ENCODE peak calls at places on chromosomes 1 and 21, in ten cellular contexts. Z is tibial artery, V is esophagus muscularis mucosa, I is HFFc6, U is fibroblast of lung, B is upper lobe of right lung, N is IMR-90, Y is cardiac muscle cell, Q is K562, D is kidney. X is an unnamed sample.
A peak's percentile ranks its signal among the peaks of the same experiment; 100 is the strongest.

GRCh38 chr21:44947930-44948331 is 8.1 kb downstream of the SLX9 start:
- DNase-seq in B (peak; percentile 73), I (no peak), Z (peak; percentile 93), N (no peak), Y (no peak), U (no peak), D (peak; percentile 78), V (no peak), Q (no peak), X (peak; percentile 48)

GRCh38 chr1:41045740-41046139 is 24.2 kb upstream of the SLFNL1 start:
- DNase-seq in U (peak; percentile 83), B (no peak), I (no peak), Y (peak; percentile 96), V (no peak), N (peak; percentile 38), Q (no peak), D (no peak), Z (peak; percentile 93), X (no peak)

GRCh38 chr1:59901770-59902388 is 24.7 kb downstream of the CYP2J2 start:
- DNase-seq in B (no peak), D (no peak), N (no peak), Z (no peak), Q (no peak), U (peak; percentile 17), V (peak; percentile 90), Y (no peak), I (peak; percentile 6), X (no peak)

GRCh38 chr1:204408074-204408507 is 3.5 kb downstream of the PPP1R15B start:
- DNase-seq in I (peak; percentile 22), Y (peak; percentile 86), Z (peak; percentile 85), V (peak; percentile 92), B (peak; percentile 76), U (peak; percentile 80), Q (peak; percentile 54), D (no peak), N (peak; percentile 74), X (peak; percentile 73)

GRCh38 chr1:154265586-154265985 is 6.8 kb upstream of the HAX1 start:
- DNase-seq in Y (no peak), V (no peak), N (no peak), Q (no peak), D (no peak), Z (no peak), I (no peak), U (no peak), B (no peak), X (no peak)

GRCh38 chr1:147213271-147213670 is 11.9 kb downstream of the FMO5 start:
- DNase-seq in Y (no peak), I (no peak), B (no peak), D (no peak), U (no peak), N (no peak), V (no peak), Q (no peak), Z (no peak), X (no peak)

GRCh38 chr1:54945393-54945936 is 35.0 kb upstream of the TMEM61 start:
- DNase-seq in Y (no peak), D (no peak), N (no peak), Z (no peak), B (peak; percentile 70), V (no peak), I (no peak), U (no peak), Q (no peak), X (peak; percentile 49)

GRCh38 chr21:32549861-32550260 is 35.5 kb downstream of the TCP10L start:
- DNase-seq in D (no peak), Y (no peak), U (no peak), Z (no peak), Q (no peak), B (no peak), I (no peak), N (no peak), V (peak; percentile 60), X (no peak)

GRCh38 chr1:223716302-223716862 is 4.0 kb downstream of the CAPN2 start:
- DNase-seq in V (no peak), D (no peak), B (no peak), Z (no peak), Y (peak; percentile 65), N (no peak), U (peak; percentile 55), I (no peak), Q (no peak), X (peak; percentile 54)

GRCh38 chr1:51518033-51518729 is 885 bp downstream of the EPS15 start:
- DNase-seq in D (peak; percentile 78), I (no peak), N (peak; percentile 28), Y (peak; percentile 34), B (peak; percentile 73), Z (peak; percentile 71), U (peak; percentile 31), V (no peak), Q (peak; percentile 91), X (peak; percentile 58)

GRCh38 chr1:42479621-42480020 is 16.5 kb downstream of the CCDC30 start:
- DNase-seq in Q (peak; percentile 29), Z (no peak), I (peak; percentile 7), V (no peak), U (peak; percentile 30), B (no peak), N (peak; percentile 19), Y (peak; percentile 11), D (no peak), X (no peak)

GRCh38 chr1:99891997-99892396 is 41.8 kb downstream of the AGL start:
- DNase-seq in N (no peak), Y (no peak), Q (no peak), Z (no peak), U (no peak), D (no peak), I (no peak), V (no peak), B (no peak), X (no peak)

GRCh38 chr1:47196622-47197021 is 6.8 kb upstream of the PDZK1IP1 start:
- DNase-seq in V (no peak), Q (no peak), Z (peak; percentile 39), D (no peak), U (no peak), N (no peak), Y (no peak), I (no peak), B (peak; percentile 60), X (no peak)

GRCh38 chr1:216617081-216617480 is 106.1 kb downstream of the ESRRG start:
- DNase-seq in U (no peak), Y (no peak), N (no peak), I (no peak), D (no peak), Z (no peak), B (no peak), Q (no peak), V (no peak), X (no peak)

DNA sequence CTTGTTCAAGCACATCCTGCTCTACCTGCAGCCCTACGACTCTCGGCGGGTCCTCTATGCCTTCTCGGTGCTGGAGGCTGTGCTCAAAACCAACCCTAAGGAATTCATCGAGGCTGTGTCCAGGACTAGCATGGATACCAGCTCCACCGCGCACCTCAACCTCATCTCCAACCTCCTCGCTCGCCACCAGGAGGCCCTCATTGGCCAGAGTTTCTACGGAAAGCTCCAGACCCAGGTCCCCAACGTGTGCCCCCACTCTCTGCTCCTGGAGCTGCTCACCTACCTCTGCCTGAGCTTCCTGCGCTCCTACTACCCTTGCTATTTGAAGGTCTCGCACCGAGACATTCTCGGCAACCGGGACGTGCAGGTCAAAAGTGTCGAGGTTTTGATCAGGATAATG is 74.3 kb upstream of the MORC3 start:
- DNase-seq in U (no peak), V (no peak), D (no peak), Y (no peak), Z (no peak), I (no peak), B (no peak), N (no peak), Q (peak; percentile 27), X (no peak)
- TF ChIP-seq CTCF in U (no peak), V (no peak), D (no peak), Y (no peak), Z (no peak), I (no peak), B (no peak), N (no peak), Q (peak; percentile 54), X (no peak)

GRCh38 chr21:42113926-42114409 is 42.9 kb downstream of the UMODL1 start:
- DNase-seq in N (no peak), Z (no peak), I (peak; percentile 73), U (no peak), V (no peak), B (no peak), Y (no peak), Q (no peak), D (peak; percentile 32), X (no peak)
- TF ChIP-seq CTCF in N (no peak), Z (peak; percentile 6), I (peak; percentile 68), U (peak; percentile 1), V (no peak), B (peak; percentile 31), Y (no peak), Q (no peak), D (no peak), X (no peak)

DNA sequence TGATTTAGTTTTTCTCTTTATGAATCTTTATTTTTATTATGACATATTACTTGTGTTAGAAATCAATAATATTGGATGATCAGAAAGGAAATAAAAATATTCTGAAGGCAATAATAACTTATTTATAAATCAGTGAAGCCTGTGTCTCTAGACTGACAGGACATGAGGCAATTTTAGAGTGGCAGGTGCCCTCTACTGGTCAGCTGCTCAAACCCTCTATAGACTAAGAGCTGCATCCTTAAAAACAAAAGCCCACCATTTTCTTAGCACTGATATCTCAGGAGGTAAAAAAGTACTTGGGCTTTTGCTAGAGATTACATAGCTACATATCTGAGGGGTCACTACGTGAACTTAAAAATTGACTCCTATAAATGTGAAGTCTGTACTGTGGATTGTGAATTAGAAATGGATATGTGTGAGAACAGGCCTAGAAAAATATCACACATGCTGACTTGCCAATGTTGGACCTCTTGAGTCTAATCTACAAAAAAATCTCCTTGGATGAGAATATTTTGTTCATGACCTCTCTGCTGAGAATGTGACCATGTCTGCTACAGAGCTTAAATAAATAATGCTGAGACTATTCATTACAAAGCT is 597.9 kb upstream of the ADAMTS5 start:
- DNase-seq in N (peak; percentile 70), B (no peak), Z (no peak), V (no peak), D (no peak), Y (peak; percentile 71), I (peak; percentile 49), Q (peak; percentile 6), U (peak; percentile 40), X (no peak)
- TF ChIP-seq CTCF in N (peak; percentile 70), B (peak; percentile 76), Z (peak; percentile 54), V (peak; percentile 44), D (peak; percentile 58), Y (peak; percentile 73), I (peak; percentile 86), Q (peak; percentile 12), U (peak; percentile 82), X (peak; percentile 71)

DNA sequence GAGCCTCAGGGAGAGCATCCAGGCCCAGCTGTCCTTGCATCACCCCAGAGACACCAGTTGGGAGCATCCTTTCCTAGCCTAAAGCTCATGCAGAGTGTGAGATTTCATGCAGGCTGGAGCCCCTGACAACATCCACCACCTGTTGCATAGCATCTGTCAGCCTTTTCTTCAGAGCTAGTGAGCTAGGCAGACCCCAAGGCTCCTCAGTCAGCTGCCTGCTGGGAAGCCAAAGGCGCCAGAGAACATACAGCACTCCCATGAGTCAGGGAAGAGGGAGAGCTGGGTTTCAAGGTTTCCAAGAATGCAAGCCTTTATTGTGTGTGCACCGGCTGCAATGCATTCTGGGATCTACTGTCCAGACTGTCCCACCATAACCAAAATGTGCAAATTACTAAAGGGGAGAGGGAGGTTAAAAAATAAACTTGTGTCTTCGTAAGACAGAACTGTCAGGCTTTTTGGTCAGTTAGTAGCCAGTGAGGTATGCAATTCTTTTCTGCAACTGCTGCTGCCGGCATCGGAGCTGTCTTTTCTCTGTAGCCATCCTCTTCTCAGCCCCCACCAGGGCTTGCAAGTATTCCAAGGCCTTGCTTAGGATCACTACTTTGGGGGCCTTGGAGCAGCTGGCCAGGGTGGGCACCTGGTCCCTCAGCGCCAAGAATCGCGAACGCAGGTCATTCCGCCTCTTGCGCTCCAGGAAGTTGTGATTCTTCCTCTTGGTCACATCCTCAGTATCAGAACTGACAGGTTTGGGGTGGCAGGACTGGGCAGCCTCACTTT is 4.6 kb downstream of the MYCL start:
- DNase-seq in B (no peak), U (peak; percentile 85), Y (peak; percentile 52), Q (no peak), N (peak; percentile 86), I (peak; percentile 43), D (no peak), V (no peak), Z (no peak), X (no peak)
- TF ChIP-seq CTCF in B (no peak), U (no peak), Y (no peak), Q (peak; percentile 11), N (peak; percentile 1), I (no peak), D (no peak), V (no peak), Z (no peak), X (no peak)